ENCODE peak calls at places on chromosomes 12 and 14, in five cellular contexts. W is Karpas-422, O is tibial artery, I is neuronal stem cell, T is endothelial cell of umbilical vein. K is an unnamed sample.

GRCh38 chr12:47029903-47030302 is 49.5 kb upstream of the PCED1B start:
- DNase-seq in T (no peak), O (no peak), I (no peak), W (no peak), K (no peak)

GRCh38 chr12:94222351-94222750 is 74.0 kb downstream of the PLXNC1 start:
- DNase-seq in T (no peak), I (no peak), O (no peak), W (no peak), K (no peak)

GRCh38 chr14:65170768-65171251 is 68.5 kb upstream of the MAX start:
- DNase-seq in I (no peak), W (peak; percentile 64), T (peak; percentile 70), O (no peak), K (peak; percentile 31)

GRCh38 chr12:52182898-52183543 is 8.8 kb downstream of the KRT80 start:
- DNase-seq in O (no peak), T (no peak), W (no peak), I (no peak), K (no peak)

GRCh38 chr12:110004598-110004997 is 5.4 kb downstream of the ANKRD13A start:
- DNase-seq in I (no peak), W (peak; percentile 45), O (no peak), T (no peak), K (no peak)

GRCh38 chr14:97379091-97379531 is 581.9 kb downstream of the VRK1 start:
- DNase-seq in W (no peak), I (no peak), O (no peak), T (no peak), K (peak; percentile 24)

GRCh38 chr12:130933269-130933995 is 20.3 kb upstream of the ADGRD1 start:
- DNase-seq in W (no peak), O (no peak), I (no peak), T (no peak), K (no peak)

GRCh38 chr12:93860659-93861373 is 183.6 kb downstream of the CRADD start:
- DNase-seq in I (no peak), O (no peak), T (no peak), W (no peak), K (no peak)

GRCh38 chr12:3130053-3130805 is 53.0 kb downstream of the TSPAN9 start:
- DNase-seq in W (no peak), O (peak; percentile 72), T (peak; percentile 28), I (no peak), K (no peak)

GRCh38 chr12:71478277-71478676 is 38.7 kb downstream of the LGR5 start:
- DNase-seq in T (no peak), O (no peak), I (no peak), W (no peak), K (no peak)

DNA sequence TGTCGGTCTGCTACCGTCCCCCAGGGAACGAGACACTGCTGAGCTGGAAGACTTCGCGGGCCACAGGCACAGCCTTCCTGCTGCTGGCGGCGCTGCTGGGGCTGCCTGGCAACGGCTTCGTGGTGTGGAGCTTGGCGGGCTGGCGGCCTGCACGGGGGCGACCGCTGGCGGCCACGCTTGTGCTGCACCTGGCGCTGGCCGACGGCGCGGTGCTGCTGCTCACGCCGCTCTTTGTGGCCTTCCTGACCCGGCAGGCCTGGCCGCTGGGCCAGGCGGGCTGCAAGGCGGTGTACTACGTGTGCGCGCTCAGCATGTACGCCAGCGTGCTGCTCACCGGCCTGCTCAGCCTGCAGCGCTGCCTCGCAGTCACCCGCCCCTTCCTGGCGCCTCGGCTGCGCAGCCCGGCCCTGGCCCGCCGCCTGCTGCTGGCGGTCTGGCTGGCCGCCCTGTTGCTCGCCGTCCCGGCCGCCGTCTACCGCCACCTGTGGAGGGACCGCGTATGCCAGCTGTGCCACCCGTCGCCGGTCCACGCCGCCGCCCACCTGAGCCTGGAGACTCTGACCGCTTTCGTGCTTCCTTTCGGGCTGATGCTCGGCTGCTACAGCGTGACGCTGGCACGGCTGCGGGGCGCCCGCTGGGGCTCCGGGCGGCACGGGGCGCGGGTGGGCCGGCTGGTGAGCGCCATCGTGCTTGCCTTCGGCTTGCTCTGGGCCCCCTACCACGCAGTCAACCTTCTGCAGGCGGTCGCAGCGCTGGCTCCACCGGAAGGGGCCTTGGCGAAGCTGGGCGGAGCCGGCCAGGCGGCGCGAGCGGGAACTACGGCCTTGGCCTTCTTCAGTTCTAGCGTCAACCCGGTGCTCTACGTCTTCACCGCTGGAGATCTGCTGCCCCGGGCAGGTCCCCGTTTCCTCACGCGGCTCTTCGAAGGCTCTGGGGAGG is at the start of gene LTB4R:
- DNase-seq in I (no peak), W (peak; percentile 83), T (peak; percentile 88), O (peak; percentile 86), K (peak; percentile 62)
- H3K36me3 ChIP-seq in I (peaks cover 45% of the 10 kb centered on the region), W (peaks cover 17% of the 10 kb centered on the region), T (no peaks in the 10 kb centered on the region), O (peaks cover 19% of the 10 kb centered on the region), K (peaks cover 5% of the 10 kb centered on the region)

DNA sequence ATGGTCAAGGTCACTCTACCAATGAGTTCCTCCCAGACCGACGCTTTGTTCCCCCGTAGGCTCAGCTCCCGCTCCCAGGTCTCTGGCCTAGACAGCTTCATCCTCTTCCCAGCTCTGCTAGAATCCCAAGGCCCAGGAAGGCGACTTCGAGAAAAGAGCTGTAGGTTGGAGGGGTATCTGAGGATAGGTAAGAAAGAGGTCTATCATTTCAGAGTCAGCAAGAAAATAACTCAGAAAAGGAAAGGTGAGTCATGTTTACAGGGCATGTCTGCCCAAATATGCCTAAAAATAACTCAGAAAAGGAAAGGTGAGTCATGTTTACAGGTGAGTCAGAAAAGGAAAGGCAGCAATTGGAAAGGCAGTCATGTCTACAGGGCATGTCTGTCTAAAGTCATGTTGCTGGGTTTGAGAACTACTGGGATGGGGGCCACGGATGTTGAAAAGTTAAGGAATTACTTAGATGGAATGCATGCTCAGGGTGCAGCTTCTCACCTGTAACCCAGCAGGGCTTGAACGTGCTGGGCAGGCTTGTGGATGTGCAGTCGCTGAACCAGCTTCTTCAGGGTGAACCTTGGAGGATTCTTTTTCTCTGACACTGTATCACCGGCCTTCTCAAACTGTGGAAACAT is 12.2 kb downstream of the TEP1 start:
- DNase-seq in W (no peak), O (no peak), T (peak; percentile 56), I (no peak), K (no peak)
- H3K27ac ChIP-seq in W (no peak overlapping the region), O (no peak overlapping the region), T (peak overlapping the region; percentile 49), I (no peak overlapping the region), K (no peak overlapping the region)

GRCh38 chr14:99006271-99006670 is 265.7 kb downstream of the BCL11B start:
- DNase-seq in W (no peak), I (no peak), O (no peak), T (no peak), K (no peak)
- H3K4me1 ChIP-seq in W (no peaks in the 10 kb centered on the region), I (no peaks in the 10 kb centered on the region), O (no peaks in the 10 kb centered on the region), T (no peaks in the 10 kb centered on the region), K (peaks cover 11% of the 10 kb centered on the region)

DNA sequence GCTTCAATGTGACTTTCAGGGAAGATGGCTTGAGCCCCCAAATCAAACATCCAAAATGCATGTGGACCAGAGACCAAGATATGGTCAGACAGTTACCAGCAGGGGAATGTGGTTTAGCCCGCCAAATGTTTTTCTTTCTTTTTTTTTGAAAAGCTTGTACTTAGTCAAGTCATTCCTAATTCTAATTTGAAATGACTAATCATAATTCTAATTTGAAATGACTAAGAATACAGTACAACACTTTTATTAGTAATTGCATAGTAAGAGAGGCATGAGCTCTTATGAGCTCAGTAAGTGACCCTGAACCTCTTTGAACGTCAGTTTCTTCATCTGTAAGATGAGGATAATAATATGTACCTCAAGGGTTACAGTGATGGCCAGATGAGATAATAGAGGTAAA is 72.4 kb downstream of the HECTD4 start:
- DNase-seq in I (no peak), T (no peak), W (no peak), O (no peak), K (no peak)
- H3K36me3 ChIP-seq in I (peaks cover 86% of the 10 kb centered on the region), T (peaks cover 9% of the 10 kb centered on the region), W (peaks cover 2% of the 10 kb centered on the region), O (peaks cover 64% of the 10 kb centered on the region), K (no peaks in the 10 kb centered on the region)

GRCh38 chr12:76075448-76075847 is 9.0 kb downstream of the NAP1L1 start:
- DNase-seq in O (no peak), T (no peak), I (no peak), W (no peak), K (no peak)

GRCh38 chr12:76072568-76072967 is 11.9 kb downstream of the NAP1L1 start:
- DNase-seq in T (no peak), O (no peak), W (no peak), I (no peak), K (no peak)

GRCh38 chr12:76074701-76075336 is 9.7 kb downstream of the NAP1L1 start:
- DNase-seq in W (no peak), T (no peak), I (no peak), O (no peak), K (no peak)

GRCh38 chr12:76069339-76069738 is 15.1 kb downstream of the NAP1L1 start:
- DNase-seq in T (no peak), O (no peak), I (no peak), W (no peak), K (no peak)

DNA sequence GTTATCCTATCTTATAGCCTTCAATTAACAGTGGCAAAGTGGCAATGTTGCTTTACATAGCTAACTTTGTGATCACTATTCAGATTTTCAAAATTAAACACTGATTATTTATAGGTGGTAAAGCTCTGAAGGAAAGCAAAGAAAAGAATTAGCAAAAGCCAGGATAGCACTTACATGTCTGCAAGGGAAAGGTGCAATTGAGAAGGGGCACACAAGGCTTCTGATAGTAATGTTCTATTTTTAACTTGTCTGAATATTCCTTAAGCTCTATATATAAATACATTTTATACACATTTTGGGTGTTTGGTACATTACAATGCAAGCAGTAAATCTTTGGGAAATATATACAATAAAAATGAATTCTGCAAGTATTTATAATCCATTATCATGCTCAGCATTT is 10.9 kb downstream of the NAP1L1 start:
- DNase-seq in O (no peak), W (no peak), T (no peak), I (no peak), K (no peak)
- H3K27ac ChIP-seq in O (no peak overlapping the region), W (no peak overlapping the region), T (no peak overlapping the region), I (no peak overlapping the region), K (no peak overlapping the region)

GRCh38 chr12:84161296-84161695 is 751.3 kb downstream of the SLC6A15 start:
- DNase-seq in W (no peak), T (no peak), O (no peak), I (no peak), K (no peak)

GRCh38 chr12:84165998-84166571 is 746.5 kb downstream of the SLC6A15 start:
- DNase-seq in W (no peak), O (no peak), I (no peak), T (no peak), K (no peak)

DNA sequence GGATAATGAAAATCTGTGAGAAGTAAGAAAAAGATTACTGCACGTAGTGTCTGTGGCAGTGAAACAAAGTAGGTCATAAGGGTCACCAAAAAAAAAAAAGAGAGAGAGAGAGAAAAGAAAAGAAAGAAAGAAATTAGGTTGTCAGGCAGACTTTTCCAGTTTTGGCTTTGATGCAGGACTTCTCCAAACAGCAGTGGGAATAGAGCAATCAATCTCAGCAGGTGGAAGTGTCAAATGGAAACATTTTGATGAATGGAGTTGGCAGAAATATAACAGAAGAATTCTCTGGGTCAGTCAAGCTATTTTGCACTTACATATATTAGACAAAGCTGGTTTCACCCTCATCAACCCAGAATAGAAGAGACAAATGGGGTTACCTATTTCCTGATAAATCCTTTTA is 745.8 kb downstream of the SLC6A15 start:
- DNase-seq in I (no peak), T (no peak), W (no peak), O (no peak), K (no peak)
- H3K4me1 ChIP-seq in I (peaks cover 4% of the 10 kb centered on the region), T (no peaks in the 10 kb centered on the region), W (no peaks in the 10 kb centered on the region), O (no peaks in the 10 kb centered on the region), K (no peaks in the 10 kb centered on the region)